ENCODE peak calls at places on chromosome 14, in ten cellular contexts. B, N, P, G, L, K, H, U, Y and T are unnamed samples. For H3K36me3, the result is how much of the 10 kb centered on the place peaks cover.

GRCh38 chr14:87434011-87434410 is 559.0 kb downstream of the GALC start:
- DNase-seq in U (no peak), H (no peak), N (no peak), K (no peak), L (no peak), G (no peak), P (no peak), Y (no peak), B (no peak), T (no peak)

GRCh38 chr14:52951730-52952481 is 1.1 kb upstream of the FERMT2 start:
- DNase-seq in P (no peak), G (peak), H (no peak), N (peak), Y (peak), U (peak), L (no peak), K (peak), B (peak), T (peak)

GRCh38 chr14:102487204-102487577 is 22.4 kb downstream of the ANKRD9 start:
- DNase-seq in U (no peak), H (no peak), K (no peak), N (no peak), G (no peak), Y (no peak), L (no peak), P (no peak), B (no peak), T (peak)

GRCh38 chr14:55440385-55440784 is at the start of gene TBPL2:
- DNase-seq in Y (no peak), P (no peak), K (peak), N (no peak), H (no peak), L (no peak), U (no peak), B (no peak), G (no peak), T (no peak)

GRCh38 chr14:83463500-83464098 is 1929.9 kb upstream of the SEL1L start:
- DNase-seq in B (peak), U (no peak), N (peak), G (no peak), Y (no peak), L (no peak), P (no peak), H (no peak), K (peak), T (no peak)

GRCh38 chr14:93008381-93008780 is 85.4 kb downstream of the CHGA start:
- DNase-seq in U (peak), Y (peak), L (no peak), G (no peak), K (no peak), N (no peak), H (peak), B (peak), P (peak), T (no peak)

GRCh38 chr14:99605299-99605961 is 1.4 kb upstream of the CCDC85C start:
- DNase-seq in B (peak), U (no peak), Y (peak), L (peak), G (peak), K (peak), P (peak), H (peak), N (peak), T (peak)

GRCh38 chr14:21071225-21072041 is 1.3 kb downstream of the ARHGEF40 start:
- DNase-seq in Y (peak), U (peak), P (peak), L (peak), G (no peak), K (peak), H (peak), N (peak), B (peak), T (no peak)

GRCh38 chr14:77242752-77243151 is 28.3 kb downstream of the NGB start:
- DNase-seq in H (no peak), K (no peak), G (no peak), B (no peak), Y (no peak), N (no peak), U (no peak), P (no peak), L (no peak), T (no peak)

GRCh38 chr14:72521968-72522741 is 371.7 kb downstream of the DPF3 start:
- DNase-seq in N (no peak), B (no peak), H (no peak), K (no peak), U (no peak), P (no peak), L (no peak), Y (no peak), G (no peak), T (no peak)

GRCh38 chr14:51780741-51781140 is 79.7 kb upstream of the GNG2 start:
- DNase-seq in P (no peak), Y (no peak), B (peak), U (peak), G (no peak), N (no peak), K (peak), L (no peak), H (no peak), T (no peak)

GRCh38 chr14:79543966-79544365 is 667.3 kb downstream of the DIO2 start:
- DNase-seq in N (peak), G (no peak), B (peak), P (no peak), Y (no peak), K (peak), U (no peak), L (no peak), H (no peak), T (no peak)

GRCh38 chr14:102929349-102930137 is 7.1 kb downstream of the AMN start:
- DNase-seq in H (no peak), P (no peak), G (no peak), B (no peak), K (peak), Y (no peak), L (no peak), U (no peak), N (no peak), T (no peak)

GRCh38 chr14:93930989-93931307 is 3.8 kb downstream of the FAM181A start:
- DNase-seq in N (no peak), H (no peak), B (no peak), P (no peak), U (no peak), L (no peak), G (no peak), K (no peak), Y (no peak), T (no peak)

GRCh38 chr14:30272848-30273563 is 286.0 kb upstream of the G2E3 start:
- DNase-seq in Y (no peak), P (no peak), B (no peak), U (no peak), L (no peak), N (no peak), G (no peak), H (no peak), K (peak), T (no peak)

GRCh38 chr14:91599966-91600365 is 89.9 kb upstream of the PPP4R3A start:
- DNase-seq in H (no peak), G (no peak), U (no peak), N (no peak), K (no peak), L (no peak), B (no peak), Y (no peak), P (no peak), T (no peak)

GRCh38 chr14:102008891-102009290 is 44.5 kb downstream of the DYNC1H1 start:
- DNase-seq in P (no peak), H (no peak), L (no peak), Y (no peak), K (no peak), G (no peak), N (no peak), B (no peak), U (no peak), T (no peak)

GRCh38 chr14:45664668-45665356 is 411.8 kb upstream of the MIS18BP1 start:
- DNase-seq in B (peak), L (no peak), P (no peak), H (no peak), K (peak), Y (no peak), N (no peak), U (peak), G (no peak), T (no peak)

GRCh38 chr14:92645841-92646478 is 102.5 kb downstream of the LGMN start:
- DNase-seq in P (peak), B (peak), Y (no peak), U (no peak), L (no peak), G (no peak), K (no peak), N (no peak), H (no peak), T (no peak)

GRCh38 chr14:37869633-37870032 is 274.2 kb downstream of the TTC6 start:
- DNase-seq in H (no peak), G (no peak), Y (no peak), P (no peak), B (no peak), U (no peak), L (no peak), N (no peak), K (no peak), T (no peak)

GRCh38 chr14:91140672-91141071 is 26.8 kb downstream of the DGLUCY start:
- DNase-seq in U (peak), P (no peak), K (peak), G (peak), Y (no peak), H (no peak), L (no peak), N (peak), B (peak), T (no peak)

GRCh38 chr14:79915411-79915810 is 295.9 kb downstream of the DIO2 start:
- DNase-seq in Y (no peak), P (no peak), N (no peak), H (no peak), U (no peak), L (no peak), K (no peak), G (no peak), B (no peak), T (no peak)

GRCh38 chr14:75277796-75278421 is 719 bp upstream of the FOS start:
- DNase-seq in K (no peak), N (no peak), P (no peak), B (no peak), Y (no peak), U (no peak), L (no peak), G (no peak), H (no peak), T (no peak)

GRCh38 chr14:90661881-90662280 is 154.3 kb downstream of the TTC7B start:
- DNase-seq in U (no peak), B (no peak), G (no peak), K (no peak), Y (no peak), L (no peak), P (no peak), H (no peak), N (no peak), T (no peak)

GRCh38 chr14:77878783-77879182 is 78.9 kb downstream of the ADCK1 start:
- DNase-seq in U (no peak), K (no peak), N (no peak), H (no peak), P (no peak), G (no peak), B (no peak), L (no peak), Y (no peak), T (no peak)

GRCh38 chr14:70317969-70318634 is 41.4 kb downstream of the COX16 start:
- DNase-seq in H (no peak), L (no peak), P (no peak), Y (no peak), K (peak), U (peak), B (peak), N (peak), G (peak), T (no peak)

GRCh38 chr14:26286066-26286791 is 311.6 kb downstream of the NOVA1 start:
- DNase-seq in L (no peak), P (no peak), Y (peak), G (no peak), N (no peak), B (no peak), U (no peak), K (no peak), H (no peak), T (no peak)

GRCh38 chr14:101372894-101373640 is 188.2 kb upstream of the DIO3 start:
- DNase-seq in Y (no peak), L (no peak), U (no peak), N (no peak), B (no peak), K (peak), H (no peak), G (no peak), P (no peak), T (no peak)

GRCh38 chr14:64220466-64220865 is 73.7 kb downstream of the ESR2 start:
- DNase-seq in Y (no peak), G (no peak), U (no peak), L (no peak), K (no peak), P (no peak), B (no peak), H (peak), N (no peak), T (no peak)

GRCh38 chr14:90344285-90344684 is 12.5 kb upstream of the NRDE2 start:
- DNase-seq in B (no peak), N (no peak), H (no peak), P (no peak), Y (no peak), U (no peak), K (no peak), L (no peak), G (no peak), T (no peak)

GRCh38 chr14:43625294-43625693 is 881.8 kb downstream of the FSCB start:
- DNase-seq in L (no peak), U (no peak), K (no peak), Y (no peak), B (peak), N (no peak), G (no peak), P (no peak), H (no peak), T (no peak)

GRCh38 chr14:91098591-91098990 is 15.3 kb upstream of the DGLUCY start:
- DNase-seq in K (no peak), H (no peak), B (peak), N (no peak), U (no peak), Y (no peak), L (no peak), G (no peak), P (no peak), T (no peak)

GRCh38 chr14:103259184-103259583 is 74.9 kb upstream of the EIF5 start:
- DNase-seq in G (no peak), N (no peak), B (no peak), U (no peak), L (no peak), Y (no peak), P (no peak), K (no peak), H (no peak), T (peak)

GRCh38 chr14:54610051-54610977 is 43.4 kb downstream of the SAMD4A start:
- DNase-seq in N (no peak), G (no peak), P (no peak), H (no peak), L (no peak), K (no peak), Y (no peak), U (no peak), B (no peak), T (no peak)

GRCh38 chr14:56087824-56088571 is 30.2 kb upstream of the PELI2 start:
- DNase-seq in U (no peak), P (no peak), H (no peak), N (no peak), L (no peak), K (no peak), B (no peak), Y (no peak), G (no peak), T (no peak)

GRCh38 chr14:72332054-72332453 is 399.8 kb downstream of the RGS6 start:
- DNase-seq in U (no peak), P (no peak), G (no peak), B (no peak), K (no peak), Y (no peak), H (peak), N (no peak), L (no peak), T (no peak)

GRCh38 chr14:34013714-34014055 is 62.8 kb upstream of the EGLN3 start:
- DNase-seq in L (no peak), B (no peak), K (no peak), N (no peak), H (no peak), G (no peak), P (no peak), U (no peak), Y (no peak), T (no peak)

GRCh38 chr14:52918486-52918885 is 32.4 kb downstream of the FERMT2 start:
- DNase-seq in H (no peak), P (no peak), B (peak), G (no peak), K (no peak), U (no peak), L (peak), Y (no peak), N (no peak), T (no peak)

GRCh38 chr14:88765130-88765529 is 27.6 kb downstream of the EML5 start:
- DNase-seq in P (no peak), H (no peak), K (no peak), G (no peak), B (no peak), L (no peak), N (no peak), U (no peak), Y (no peak), T (no peak)
- TF ChIP-seq CTCF in P (no peak), H (no peak), K (no peak), G (no peak), B (no peak), L (no peak), N (no peak), U (no peak), Y (no peak), T (no peak)

GRCh38 chr14:24678801-24679247 is 44.8 kb upstream of the GZMB start:
- DNase-seq in B (peak), P (peak), U (peak), N (peak), Y (peak), L (peak), G (peak), K (peak), H (peak), T (peak)
- H3K4me3 ChIP-seq in B (peak), P (peak), U (no peak), N (no peak), Y (no peak), L (peak), G (no peak), K (no peak), H (peak), T (peak)

GRCh38 chr14:23564181-23564812 is 3.3 kb downstream of the AP1G2 start:
- DNase-seq in K (no peak), U (no peak), P (no peak), G (no peak), B (no peak), Y (no peak), N (no peak), L (no peak), H (peak), T (no peak)
- H3K36me3 ChIP-seq in K (under half), U (under half), P (half or more), G (under half), B (under half), Y (under half), N (under half), L (under half), H (under half), T (half or more)

DNA sequence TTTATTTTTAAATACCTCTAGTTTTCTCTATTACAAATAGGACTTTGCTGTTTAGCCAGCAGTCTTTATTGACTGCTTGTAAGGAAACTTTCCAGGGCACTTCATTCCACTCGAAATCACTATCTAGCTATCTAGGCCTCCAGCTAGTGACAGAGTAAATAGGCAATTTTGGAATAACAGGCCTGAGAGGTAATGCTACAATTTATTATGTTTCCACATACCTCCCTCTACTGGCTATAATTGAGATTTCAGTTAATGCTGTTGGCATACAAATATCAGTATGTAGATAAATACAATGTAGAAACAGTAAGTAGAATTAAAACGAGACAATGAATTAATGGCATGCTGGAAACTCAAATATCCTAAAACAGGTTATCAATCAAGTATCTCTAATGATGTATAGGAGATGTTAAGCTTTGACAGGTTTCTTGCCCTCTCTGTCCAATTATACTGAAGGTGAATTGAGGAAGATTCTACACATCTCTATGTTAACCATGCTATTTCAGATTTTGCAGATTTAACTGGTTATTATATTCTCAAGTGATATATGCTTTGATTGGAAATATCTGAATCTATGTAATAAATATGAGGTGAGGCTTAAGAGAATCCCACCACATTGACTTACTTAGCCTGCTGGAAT is 7.2 kb downstream of the DTD2 start:
- DNase-seq in K (peak), H (no peak), B (peak), Y (no peak), G (peak), U (no peak), N (no peak), L (no peak), P (no peak), T (no peak)
- TF ChIP-seq CTCF in K (peak), H (peak), B (peak), Y (peak), G (peak), U (peak), N (no peak), L (peak), P (peak), T (peak)

DNA sequence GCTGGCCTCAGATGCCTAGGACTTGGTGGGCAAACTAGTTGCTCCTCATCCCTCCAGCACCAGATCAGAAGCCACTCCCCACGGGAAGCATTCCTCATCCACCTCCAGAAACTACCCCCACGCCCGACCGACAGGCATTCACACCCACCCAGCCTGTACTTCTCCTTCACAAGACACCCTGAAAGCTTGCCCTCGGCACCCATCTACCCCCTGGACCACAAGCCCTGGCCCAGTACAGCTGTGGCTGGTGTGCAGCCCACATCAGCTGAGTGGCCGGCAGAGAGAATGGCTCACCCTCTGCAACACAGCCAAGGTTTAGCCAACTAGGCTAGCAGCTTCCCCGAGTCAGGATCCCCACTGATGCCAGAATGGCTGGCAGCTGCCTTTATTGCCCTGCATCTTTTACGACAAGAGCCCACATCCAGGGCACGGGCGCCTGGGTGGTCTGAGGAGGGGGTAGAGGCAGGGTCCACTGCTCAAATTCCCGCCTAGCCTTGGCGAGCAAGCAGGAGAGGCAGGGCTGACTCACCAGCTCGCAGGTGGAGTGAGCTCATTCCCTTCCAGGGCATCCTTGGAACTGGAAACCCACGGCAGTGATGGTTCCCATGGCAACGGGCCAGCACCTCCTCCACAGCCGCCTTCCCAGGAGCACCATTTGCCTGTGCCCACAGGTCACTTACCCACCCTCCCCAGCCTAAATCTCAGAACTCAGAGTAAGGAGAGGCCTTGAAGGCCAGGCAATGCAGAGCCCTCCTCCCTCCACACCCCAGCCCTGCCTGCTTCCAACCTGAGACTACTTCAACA is 17.1 kb downstream of the ACTN1 start:
- DNase-seq in G (no peak), Y (peak), H (no peak), P (peak), K (peak), B (peak), U (peak), N (no peak), L (no peak), T (peak)
- H3K4me3 ChIP-seq in G (no peak), Y (no peak), H (no peak), P (no peak), K (no peak), B (no peak), U (no peak), N (no peak), L (no peak), T (no peak)

GRCh38 chr14:81504864-81505263 is 28.8 kb downstream of the SEL1L start:
- DNase-seq in H (no peak), K (no peak), P (no peak), N (no peak), L (no peak), U (no peak), B (no peak), Y (no peak), G (no peak), T (no peak)
- H3K36me3 ChIP-seq in H (under half), K (under half), P (half or more), N (under half), L (under half), U (under half), B (under half), Y (under half), G (under half), T (half or more)

GRCh38 chr14:65359503-65359902 is 53.0 kb upstream of the FUT8 start:
- DNase-seq in L (no peak), Y (no peak), P (no peak), B (peak), N (no peak), G (peak), H (no peak), K (no peak), U (no peak), T (no peak)
- TF ChIP-seq CTCF in L (no peak), Y (no peak), P (no peak), B (peak), N (no peak), G (peak), H (no peak), K (no peak), U (peak), T (peak)

GRCh38 chr14:104843442-104844305 is 21.4 kb upstream of the CEP170B start:
- DNase-seq in H (no peak), N (no peak), P (peak), K (peak), B (no peak), G (no peak), L (no peak), Y (peak), U (no peak), T (peak)
- H3K4me3 ChIP-seq in H (no peak), N (no peak), P (peak), K (peak), B (peak), G (no peak), L (no peak), Y (no peak), U (no peak), T (no peak)

GRCh38 chr14:50542941-50543418 is 10.6 kb upstream of the MAP4K5 start:
- DNase-seq in Y (peak), N (peak), B (peak), K (peak), U (no peak), H (no peak), L (no peak), G (peak), P (no peak), T (no peak)
- H3K36me3 ChIP-seq in Y (under half), N (under half), B (under half), K (under half), U (under half), H (under half), L (under half), G (under half), P (under half), T (under half)